ENCODE peak calls at places on chromosome 4, in ten cellular contexts. One of them, this sample, is unnamed.

GRCh38 chr4:185657699-185658098 is 122.4 kb upstream of the PDLIM3 start:
- DNase-seq in hypothalamus: no peak
- DNase-seq in activated naive CD4-positive, alpha-beta T cell treated with Interleukin-2 at 50 U/mL for 16 hours: no peak
- DNase-seq in bronchial epithelial cell: no peak
- DNase-seq in HTR-8/SVneo: no peak
- DNase-seq in RCC 7860: no peak
- DNase-seq in SW480: no peak
- DNase-seq in GM03348: no peak
- DNase-seq in stimulated activated CD4-positive, alpha-beta T cell treated with anti-CD3 and anti-CD28 coated beads, Interleukin-2, amount 100 ng/mL, for 24 hours: no peak
- DNase-seq in WTC11: no peak
- DNase-seq in this sample: no peak

GRCh38 chr4:119053997-119054396 is 81.6 kb upstream of the MYOZ2 start:
- DNase-seq in WTC11: no peak
- DNase-seq in activated naive CD4-positive, alpha-beta T cell treated with Interleukin-2 at 50 U/mL for 16 hours: no peak
- DNase-seq in SW480: no peak
- DNase-seq in stimulated activated CD4-positive, alpha-beta T cell treated with anti-CD3 and anti-CD28 coated beads, Interleukin-2, amount 100 ng/mL, for 24 hours: no peak
- DNase-seq in bronchial epithelial cell: no peak
- DNase-seq in hypothalamus: no peak
- DNase-seq in HTR-8/SVneo: no peak
- DNase-seq in RCC 7860: no peak
- DNase-seq in GM03348: no peak
- DNase-seq in this sample: no peak

GRCh38 chr4:165464813-165465381 is 86.1 kb downstream of the CPE start:
- DNase-seq in RCC 7860: peak; percentile 29
- DNase-seq in WTC11: no peak
- DNase-seq in HTR-8/SVneo: peak; percentile 48
- DNase-seq in GM03348: peak; percentile 71
- DNase-seq in activated naive CD4-positive, alpha-beta T cell treated with Interleukin-2 at 50 U/mL for 16 hours: no peak
- DNase-seq in bronchial epithelial cell: peak; percentile 46
- DNase-seq in stimulated activated CD4-positive, alpha-beta T cell treated with anti-CD3 and anti-CD28 coated beads, Interleukin-2, amount 100 ng/mL, for 24 hours: no peak
- DNase-seq in SW480: peak; percentile 49
- DNase-seq in hypothalamus: no peak
- DNase-seq in this sample: no peak

GRCh38 chr4:152500798-152501434 is 35.0 kb downstream of the FBXW7 start:
- DNase-seq in activated naive CD4-positive, alpha-beta T cell treated with Interleukin-2 at 50 U/mL for 16 hours: peak; percentile 21
- DNase-seq in stimulated activated CD4-positive, alpha-beta T cell treated with anti-CD3 and anti-CD28 coated beads, Interleukin-2, amount 100 ng/mL, for 24 hours: no peak
- DNase-seq in WTC11: peak; percentile 25
- DNase-seq in RCC 7860: peak; percentile 38
- DNase-seq in GM03348: peak; percentile 66
- DNase-seq in hypothalamus: no peak
- DNase-seq in bronchial epithelial cell: peak; percentile 91
- DNase-seq in HTR-8/SVneo: peak; percentile 56
- DNase-seq in SW480: peak; percentile 64
- DNase-seq in this sample: no peak

GRCh38 chr4:105208556-105208955 is 61.9 kb downstream of the TET2 start:
- DNase-seq in RCC 7860: no peak
- DNase-seq in bronchial epithelial cell: no peak
- DNase-seq in SW480: no peak
- DNase-seq in HTR-8/SVneo: no peak
- DNase-seq in hypothalamus: no peak
- DNase-seq in activated naive CD4-positive, alpha-beta T cell treated with Interleukin-2 at 50 U/mL for 16 hours: no peak
- DNase-seq in GM03348: no peak
- DNase-seq in WTC11: no peak
- DNase-seq in stimulated activated CD4-positive, alpha-beta T cell treated with anti-CD3 and anti-CD28 coated beads, Interleukin-2, amount 100 ng/mL, for 24 hours: no peak
- DNase-seq in this sample: no peak

GRCh38 chr4:69239777-69240176 is 25.2 kb upstream of the UGT2B11 start:
- DNase-seq in stimulated activated CD4-positive, alpha-beta T cell treated with anti-CD3 and anti-CD28 coated beads, Interleukin-2, amount 100 ng/mL, for 24 hours: no peak
- DNase-seq in RCC 7860: no peak
- DNase-seq in activated naive CD4-positive, alpha-beta T cell treated with Interleukin-2 at 50 U/mL for 16 hours: no peak
- DNase-seq in WTC11: no peak
- DNase-seq in GM03348: no peak
- DNase-seq in bronchial epithelial cell: peak; percentile 44
- DNase-seq in HTR-8/SVneo: no peak
- DNase-seq in SW480: no peak
- DNase-seq in hypothalamus: no peak
- DNase-seq in this sample: no peak

GRCh38 chr4:128524311-128524710 is 236.7 kb upstream of the PGRMC2 start:
- DNase-seq in SW480: peak; percentile 8
- DNase-seq in HTR-8/SVneo: peak; percentile 43
- DNase-seq in stimulated activated CD4-positive, alpha-beta T cell treated with anti-CD3 and anti-CD28 coated beads, Interleukin-2, amount 100 ng/mL, for 24 hours: no peak
- DNase-seq in activated naive CD4-positive, alpha-beta T cell treated with Interleukin-2 at 50 U/mL for 16 hours: no peak
- DNase-seq in WTC11: no peak
- DNase-seq in RCC 7860: peak; percentile 81
- DNase-seq in hypothalamus: no peak
- DNase-seq in GM03348: peak; percentile 85
- DNase-seq in bronchial epithelial cell: peak; percentile 90
- DNase-seq in this sample: no peak

GRCh38 chr4:137535718-137536117 is 3.4 kb upstream of the PCDH18 start:
- DNase-seq in SW480: no peak
- DNase-seq in activated naive CD4-positive, alpha-beta T cell treated with Interleukin-2 at 50 U/mL for 16 hours: no peak
- DNase-seq in GM03348: no peak
- DNase-seq in HTR-8/SVneo: no peak
- DNase-seq in WTC11: no peak
- DNase-seq in bronchial epithelial cell: no peak
- DNase-seq in hypothalamus: no peak
- DNase-seq in stimulated activated CD4-positive, alpha-beta T cell treated with anti-CD3 and anti-CD28 coated beads, Interleukin-2, amount 100 ng/mL, for 24 hours: no peak
- DNase-seq in RCC 7860: no peak
- DNase-seq in this sample: no peak

GRCh38 chr4:76096076-76096475 is 21.6 kb downstream of the ART3 start:
- DNase-seq in RCC 7860: no peak
- DNase-seq in WTC11: no peak
- DNase-seq in activated naive CD4-positive, alpha-beta T cell treated with Interleukin-2 at 50 U/mL for 16 hours: no peak
- DNase-seq in SW480: no peak
- DNase-seq in GM03348: no peak
- DNase-seq in hypothalamus: no peak
- DNase-seq in bronchial epithelial cell: no peak
- DNase-seq in HTR-8/SVneo: no peak
- DNase-seq in stimulated activated CD4-positive, alpha-beta T cell treated with anti-CD3 and anti-CD28 coated beads, Interleukin-2, amount 100 ng/mL, for 24 hours: no peak
- DNase-seq in this sample: no peak

GRCh38 chr4:145732001-145732400 is 52.1 kb downstream of the C4orf51 start:
- DNase-seq in stimulated activated CD4-positive, alpha-beta T cell treated with anti-CD3 and anti-CD28 coated beads, Interleukin-2, amount 100 ng/mL, for 24 hours: no peak
- DNase-seq in SW480: no peak
- DNase-seq in hypothalamus: no peak
- DNase-seq in RCC 7860: no peak
- DNase-seq in bronchial epithelial cell: no peak
- DNase-seq in GM03348: no peak
- DNase-seq in activated naive CD4-positive, alpha-beta T cell treated with Interleukin-2 at 50 U/mL for 16 hours: no peak
- DNase-seq in HTR-8/SVneo: no peak
- DNase-seq in WTC11: no peak
- DNase-seq in this sample: no peak

GRCh38 chr4:148632476-148632875 is 190.3 kb upstream of the NR3C2 start:
- DNase-seq in GM03348: no peak
- DNase-seq in HTR-8/SVneo: no peak
- DNase-seq in bronchial epithelial cell: peak; percentile 73
- DNase-seq in activated naive CD4-positive, alpha-beta T cell treated with Interleukin-2 at 50 U/mL for 16 hours: no peak
- DNase-seq in stimulated activated CD4-positive, alpha-beta T cell treated with anti-CD3 and anti-CD28 coated beads, Interleukin-2, amount 100 ng/mL, for 24 hours: no peak
- DNase-seq in WTC11: no peak
- DNase-seq in RCC 7860: no peak
- DNase-seq in hypothalamus: no peak
- DNase-seq in SW480: no peak
- DNase-seq in this sample: no peak

GRCh38 chr4:56976283-56976877 is 1.0 kb downstream of the NOA1 start:
- DNase-seq in GM03348: peak; percentile 31
- DNase-seq in HTR-8/SVneo: no peak
- DNase-seq in SW480: peak; percentile 9
- DNase-seq in activated naive CD4-positive, alpha-beta T cell treated with Interleukin-2 at 50 U/mL for 16 hours: no peak
- DNase-seq in WTC11: no peak
- DNase-seq in hypothalamus: peak; percentile 39
- DNase-seq in stimulated activated CD4-positive, alpha-beta T cell treated with anti-CD3 and anti-CD28 coated beads, Interleukin-2, amount 100 ng/mL, for 24 hours: peak; percentile 13
- DNase-seq in RCC 7860: no peak
- DNase-seq in bronchial epithelial cell: no peak
- DNase-seq in this sample: no peak

GRCh38 chr4:101953949-101954348 is 163.4 kb downstream of the BANK1 start:
- DNase-seq in hypothalamus: no peak
- DNase-seq in HTR-8/SVneo: peak; percentile 25
- DNase-seq in activated naive CD4-positive, alpha-beta T cell treated with Interleukin-2 at 50 U/mL for 16 hours: no peak
- DNase-seq in SW480: peak; percentile 9
- DNase-seq in stimulated activated CD4-positive, alpha-beta T cell treated with anti-CD3 and anti-CD28 coated beads, Interleukin-2, amount 100 ng/mL, for 24 hours: no peak
- DNase-seq in GM03348: peak; percentile 47
- DNase-seq in WTC11: peak; percentile 11
- DNase-seq in RCC 7860: peak; percentile 92
- DNase-seq in bronchial epithelial cell: peak; percentile 66
- DNase-seq in this sample: no peak

GRCh38 chr4:126267689-126268088 is 952.9 kb downstream of the FAT4 start:
- DNase-seq in SW480: no peak
- DNase-seq in HTR-8/SVneo: peak; percentile 5
- DNase-seq in bronchial epithelial cell: peak; percentile 55
- DNase-seq in activated naive CD4-positive, alpha-beta T cell treated with Interleukin-2 at 50 U/mL for 16 hours: no peak
- DNase-seq in hypothalamus: no peak
- DNase-seq in RCC 7860: no peak
- DNase-seq in stimulated activated CD4-positive, alpha-beta T cell treated with anti-CD3 and anti-CD28 coated beads, Interleukin-2, amount 100 ng/mL, for 24 hours: no peak
- DNase-seq in WTC11: no peak
- DNase-seq in GM03348: peak; percentile 30
- DNase-seq in this sample: no peak

GRCh38 chr4:158826882-158827281 is 58.1 kb downstream of the FNIP2 start:
- DNase-seq in activated naive CD4-positive, alpha-beta T cell treated with Interleukin-2 at 50 U/mL for 16 hours: no peak
- DNase-seq in HTR-8/SVneo: no peak
- DNase-seq in GM03348: no peak
- DNase-seq in WTC11: no peak
- DNase-seq in RCC 7860: no peak
- DNase-seq in SW480: no peak
- DNase-seq in hypothalamus: no peak
- DNase-seq in stimulated activated CD4-positive, alpha-beta T cell treated with anti-CD3 and anti-CD28 coated beads, Interleukin-2, amount 100 ng/mL, for 24 hours: no peak
- DNase-seq in bronchial epithelial cell: peak; percentile 77
- DNase-seq in this sample: no peak

GRCh38 chr4:135123632-135124031 is 922.0 kb upstream of the PABPC4L start:
- DNase-seq in bronchial epithelial cell: no peak
- DNase-seq in GM03348: no peak
- DNase-seq in SW480: no peak
- DNase-seq in stimulated activated CD4-positive, alpha-beta T cell treated with anti-CD3 and anti-CD28 coated beads, Interleukin-2, amount 100 ng/mL, for 24 hours: no peak
- DNase-seq in activated naive CD4-positive, alpha-beta T cell treated with Interleukin-2 at 50 U/mL for 16 hours: no peak
- DNase-seq in hypothalamus: no peak
- DNase-seq in HTR-8/SVneo: no peak
- DNase-seq in WTC11: no peak
- DNase-seq in RCC 7860: no peak
- DNase-seq in this sample: no peak

GRCh38 chr4:59904331-59904730 is 1295.8 kb upstream of the ADGRL3 start:
- DNase-seq in RCC 7860: no peak
- DNase-seq in SW480: no peak
- DNase-seq in WTC11: no peak
- DNase-seq in stimulated activated CD4-positive, alpha-beta T cell treated with anti-CD3 and anti-CD28 coated beads, Interleukin-2, amount 100 ng/mL, for 24 hours: no peak
- DNase-seq in HTR-8/SVneo: no peak
- DNase-seq in activated naive CD4-positive, alpha-beta T cell treated with Interleukin-2 at 50 U/mL for 16 hours: no peak
- DNase-seq in bronchial epithelial cell: peak; percentile 15
- DNase-seq in hypothalamus: no peak
- DNase-seq in GM03348: no peak
- DNase-seq in this sample: no peak

GRCh38 chr4:85744950-85745349 is 270.0 kb downstream of the ARHGAP24 start:
- DNase-seq in activated naive CD4-positive, alpha-beta T cell treated with Interleukin-2 at 50 U/mL for 16 hours: no peak
- DNase-seq in GM03348: no peak
- DNase-seq in SW480: no peak
- DNase-seq in RCC 7860: peak; percentile 7
- DNase-seq in stimulated activated CD4-positive, alpha-beta T cell treated with anti-CD3 and anti-CD28 coated beads, Interleukin-2, amount 100 ng/mL, for 24 hours: no peak
- DNase-seq in WTC11: no peak
- DNase-seq in HTR-8/SVneo: no peak
- DNase-seq in bronchial epithelial cell: peak; percentile 79
- DNase-seq in hypothalamus: no peak
- DNase-seq in this sample: no peak

GRCh38 chr4:150782311-150782710 is 200.4 kb downstream of the MAB21L2 start:
- DNase-seq in GM03348: no peak
- DNase-seq in WTC11: no peak
- DNase-seq in bronchial epithelial cell: no peak
- DNase-seq in stimulated activated CD4-positive, alpha-beta T cell treated with anti-CD3 and anti-CD28 coated beads, Interleukin-2, amount 100 ng/mL, for 24 hours: no peak
- DNase-seq in RCC 7860: no peak
- DNase-seq in hypothalamus: no peak
- DNase-seq in HTR-8/SVneo: no peak
- DNase-seq in activated naive CD4-positive, alpha-beta T cell treated with Interleukin-2 at 50 U/mL for 16 hours: no peak
- DNase-seq in SW480: no peak
- DNase-seq in this sample: no peak

GRCh38 chr4:72440404-72440803 is 128.6 kb downstream of the ADAMTS3 start:
- DNase-seq in bronchial epithelial cell: no peak
- DNase-seq in SW480: no peak
- DNase-seq in GM03348: no peak
- DNase-seq in RCC 7860: no peak
- DNase-seq in hypothalamus: no peak
- DNase-seq in HTR-8/SVneo: no peak
- DNase-seq in activated naive CD4-positive, alpha-beta T cell treated with Interleukin-2 at 50 U/mL for 16 hours: no peak
- DNase-seq in stimulated activated CD4-positive, alpha-beta T cell treated with anti-CD3 and anti-CD28 coated beads, Interleukin-2, amount 100 ng/mL, for 24 hours: no peak
- DNase-seq in WTC11: no peak
- DNase-seq in this sample: no peak

GRCh38 chr4:152686452-152687013 is 6.7 kb upstream of the TMEM154 start:
- DNase-seq in SW480: no peak
- DNase-seq in GM03348: no peak
- DNase-seq in HTR-8/SVneo: no peak
- DNase-seq in activated naive CD4-positive, alpha-beta T cell treated with Interleukin-2 at 50 U/mL for 16 hours: no peak
- DNase-seq in stimulated activated CD4-positive, alpha-beta T cell treated with anti-CD3 and anti-CD28 coated beads, Interleukin-2, amount 100 ng/mL, for 24 hours: no peak
- DNase-seq in hypothalamus: no peak
- DNase-seq in WTC11: no peak
- DNase-seq in bronchial epithelial cell: no peak
- DNase-seq in RCC 7860: no peak
- DNase-seq in this sample: no peak

GRCh38 chr4:174674305-174674840 is 152.1 kb upstream of the HPGD start:
- DNase-seq in GM03348: peak; percentile 11
- DNase-seq in WTC11: no peak
- DNase-seq in stimulated activated CD4-positive, alpha-beta T cell treated with anti-CD3 and anti-CD28 coated beads, Interleukin-2, amount 100 ng/mL, for 24 hours: no peak
- DNase-seq in HTR-8/SVneo: no peak
- DNase-seq in bronchial epithelial cell: no peak
- DNase-seq in hypothalamus: no peak
- DNase-seq in SW480: no peak
- DNase-seq in activated naive CD4-positive, alpha-beta T cell treated with Interleukin-2 at 50 U/mL for 16 hours: no peak
- DNase-seq in RCC 7860: no peak
- DNase-seq in this sample: no peak